ENCODE peak calls at places on chromosomes 12 and 14, in nine cellular contexts. L is LoVo, V is AG09319, W is non-pigmented ciliary epithelial cell, J is glutamatergic neuron, N is NCI-H748 treated with DMSO at 0.1 percent for 48 hours, X is Caki2, A is NCI-H774, M is mesendoderm. F is an unnamed sample.

GRCh38 chr12:92055877-92056276 is 89.8 kb downstream of the BTG1 start:
- DNase-seq in M (no peak), L (peak), V (no peak), X (no peak), N (no peak), J (no peak), A (no peak), W (no peak), F (no peak)

GRCh38 chr12:3491938-3492867 is 1.2 kb downstream of the PRMT8 start:
- DNase-seq in A (peak), V (no peak), J (peak), N (no peak), W (no peak), M (peak), L (peak), X (peak), F (peak)

GRCh38 chr12:92462049-92462448 is 240.7 kb upstream of the PLEKHG7 start:
- DNase-seq in W (peak), M (no peak), J (no peak), X (no peak), A (no peak), N (no peak), L (no peak), V (no peak), F (no peak)

GRCh38 chr14:72049462-72049861 is 117.2 kb downstream of the RGS6 start:
- DNase-seq in N (no peak), A (no peak), V (no peak), W (no peak), M (no peak), J (no peak), X (no peak), L (no peak), F (no peak)

GRCh38 chr12:78403136-78403535 is 461.4 kb upstream of the SYT1 start:
- DNase-seq in V (no peak), X (peak), M (no peak), W (peak), L (no peak), J (no peak), A (no peak), N (no peak), F (peak)

GRCh38 chr12:111467862-111468245 is 62.1 kb downstream of the SH2B3 start:
- DNase-seq in W (no peak), L (no peak), A (no peak), V (peak), J (no peak), X (no peak), N (no peak), M (no peak), F (no peak)

GRCh38 chr12:113955109-113955970 is 10.8 kb downstream of the RBM19 start:
- DNase-seq in V (no peak), X (no peak), N (no peak), M (peak), L (peak), W (no peak), A (no peak), J (peak), F (no peak)

GRCh38 chr14:71415404-71415690 is 508.1 kb downstream of the PCNX1 start:
- DNase-seq in A (no peak), L (no peak), X (no peak), W (no peak), N (no peak), M (no peak), J (no peak), V (peak), F (no peak)

GRCh38 chr12:115837220-115837619 is 440.3 kb downstream of the MED13L start:
- DNase-seq in L (no peak), W (no peak), J (no peak), A (no peak), V (no peak), M (no peak), X (no peak), N (no peak), F (no peak)

GRCh38 chr12:26251600-26251999 is 56.2 kb downstream of the SSPN start:
- DNase-seq in A (no peak), J (no peak), N (no peak), M (no peak), X (no peak), V (no peak), L (no peak), W (no peak), F (no peak)

GRCh38 chr12:13288501-13288900 is 92.0 kb downstream of the EMP1 start:
- DNase-seq in W (no peak), L (no peak), V (no peak), A (no peak), N (no peak), X (no peak), M (no peak), J (no peak), F (no peak)